ENCODE peak calls at places on chromosomes 13 and 19, in eight cellular contexts. A, H, X, D, E, O, M and F are unnamed samples.

GRCh38 chr19:17125052-17125727 is 49.6 kb downstream of the MYO9B start:
- DNase-seq in X (no peak), E (no peak), H (no peak), D (peak; percentile 34), M (no peak), A (peak; percentile 78), O (no peak), F (no peak)

GRCh38 chr19:16970821-16971220 is 55.8 kb downstream of the CPAMD8 start:
- DNase-seq in M (no peak), E (no peak), O (no peak), X (no peak), D (no peak), A (no peak), H (no peak), F (no peak)

GRCh38 chr19:1018393-1018792 is 2.5 kb downstream of the TMEM259 start:
- DNase-seq in H (no peak), D (no peak), X (no peak), E (no peak), A (no peak), M (no peak), O (no peak), F (no peak)

GRCh38 chr19:13022859-13023636 is 27.8 kb downstream of the NFIX start:
- DNase-seq in D (peak; percentile 95), E (peak; percentile 97), X (peak; percentile 86), A (no peak), M (peak; percentile 78), O (no peak), H (peak; percentile 80), F (peak; percentile 100)

GRCh38 chr19:6551607-6552450 is 21.0 kb downstream of the TNFSF9 start:
- DNase-seq in A (peak; percentile 36), E (no peak), D (no peak), H (no peak), X (no peak), M (peak; percentile 56), O (peak; percentile 72), F (no peak)

GRCh38 chr13:71828117-71828516 is 38.9 kb downstream of the DACH1 start:
- DNase-seq in D (no peak), H (no peak), E (no peak), M (no peak), A (no peak), O (peak; percentile 7), X (no peak), F (no peak)

GRCh38 chr19:34539396-34539795 is 57.8 kb downstream of the WTIP start:
- DNase-seq in H (no peak), E (no peak), A (no peak), O (no peak), X (no peak), M (no peak), D (no peak), F (peak; percentile 42)

GRCh38 chr13:40189426-40189825 is 477.0 kb downstream of the FOXO1 start:
- DNase-seq in H (no peak), E (no peak), D (no peak), M (no peak), A (no peak), X (no peak), O (no peak), F (no peak)

GRCh38 chr19:32580353-32580900 is 563 bp upstream of the PDCD5 start:
- DNase-seq in X (no peak), E (no peak), D (no peak), H (no peak), O (no peak), M (no peak), A (no peak), F (no peak)

GRCh38 chr13:106010836-106011235 is 524.6 kb downstream of the EFNB2 start:
- DNase-seq in D (no peak), E (no peak), M (no peak), X (no peak), H (no peak), A (no peak), O (no peak), F (no peak)

GRCh38 chr13:27053235-27053884 is 118.3 kb downstream of the USP12 start:
- DNase-seq in D (no peak), H (no peak), O (no peak), A (no peak), E (no peak), M (no peak), X (no peak), F (no peak)

GRCh38 chr19:51433092-51433491 is 15.7 kb upstream of the SIGLEC10 start:
- DNase-seq in H (no peak), X (no peak), D (no peak), A (no peak), E (no peak), O (no peak), M (no peak), F (no peak)

GRCh38 chr13:25085125-25085742 is 10.7 kb upstream of the PABPC3 start:
- DNase-seq in A (no peak), X (peak; percentile 50), E (no peak), H (peak; percentile 54), O (peak; percentile 71), D (peak; percentile 26), M (peak; percentile 69), F (no peak)

GRCh38 chr13:109500146-109500773 is 286.1 kb downstream of the IRS2 start:
- DNase-seq in O (peak; percentile 6), M (no peak), E (no peak), X (peak; percentile 41), A (no peak), H (no peak), D (peak; percentile 11), F (no peak)

GRCh38 chr13:38045278-38046048 is 175.9 kb upstream of the TRPC4 start:
- DNase-seq in M (peak; percentile 38), D (peak; percentile 33), O (peak; percentile 23), X (no peak), A (no peak), H (no peak), E (no peak), F (no peak)

GRCh38 chr13:104953588-104953987 is 1581.9 kb downstream of the EFNB2 start:
- DNase-seq in E (no peak), X (no peak), M (no peak), A (no peak), D (no peak), O (no peak), H (no peak), F (no peak)

GRCh38 chr13:103539265-103539664 is 473.0 kb upstream of the SLC10A2 start:
- DNase-seq in E (no peak), A (no peak), H (no peak), M (peak; percentile 21), D (no peak), O (peak; percentile 75), X (no peak), F (no peak)
- H3K27me3 ChIP-seq in E (no peaks in the 10 kb centered on the region), A (no peaks in the 10 kb centered on the region), H (no peaks in the 10 kb centered on the region), M (no peaks in the 10 kb centered on the region), D (no peaks in the 10 kb centered on the region), O (no peaks in the 10 kb centered on the region), X (no peaks in the 10 kb centered on the region), F (no peaks in the 10 kb centered on the region)

DNA sequence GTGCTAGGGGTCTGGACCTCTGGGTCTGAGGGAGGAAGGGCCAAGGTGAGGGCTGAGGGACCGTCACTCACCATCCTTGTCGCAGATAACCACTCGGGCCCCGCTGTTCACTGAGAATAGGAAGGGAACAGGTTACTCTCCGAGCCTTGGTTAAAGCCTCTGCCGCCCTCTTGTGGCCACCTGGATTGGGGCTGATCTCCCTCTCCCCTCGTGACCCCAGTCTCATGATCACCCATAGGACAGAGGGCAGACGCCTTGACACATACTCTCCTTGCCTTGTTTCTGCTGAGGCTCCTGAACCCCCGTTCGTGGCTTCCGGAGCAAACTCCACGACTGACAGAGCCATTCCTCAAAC is 580 bp downstream of the HSD17B14 start:
- DNase-seq in D (peak; percentile 71), A (peak; percentile 84), E (peak; percentile 98), H (peak; percentile 99), M (peak; percentile 96), X (peak; percentile 98), O (peak; percentile 94), F (peak; percentile 77)
- H3K4me3 ChIP-seq in D (peak overlapping the region; percentile 25), A (peak overlapping the region; percentile 53), E (peak overlapping the region; percentile 30), H (peak overlapping the region; percentile 7), M (peak overlapping the region; percentile 34), X (peak overlapping the region; percentile 62), O (peak overlapping the region; percentile 37), F (no peak overlapping the region)

DNA sequence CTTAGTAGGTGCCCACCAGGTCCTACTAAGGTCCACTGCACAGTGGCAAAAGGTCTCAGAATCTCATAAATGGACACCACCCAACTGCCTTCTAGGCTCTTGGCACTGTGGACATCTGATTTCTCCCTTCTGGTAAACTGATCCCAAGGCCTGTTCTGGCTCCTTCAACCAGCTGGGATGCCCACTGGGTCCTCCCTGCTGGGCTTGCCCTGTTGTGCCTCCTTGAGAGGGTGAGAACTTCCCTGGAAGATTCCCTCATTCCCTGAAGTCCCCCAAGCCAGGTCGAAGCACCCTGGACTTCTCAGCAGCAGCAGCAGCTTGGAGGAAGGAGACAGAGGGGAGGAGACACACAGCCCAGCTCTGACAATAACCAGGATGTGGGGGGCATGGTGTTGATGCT is 6.6 kb upstream of the ZNF492 start:
- DNase-seq in M (no peak), H (no peak), X (no peak), O (no peak), A (no peak), E (no peak), D (no peak), F (no peak)
- H3K27me3 ChIP-seq in M (no peaks in the 10 kb centered on the region), H (no peaks in the 10 kb centered on the region), X (peaks cover 3% of the 10 kb centered on the region), O (no peaks in the 10 kb centered on the region), A (no peaks in the 10 kb centered on the region), E (peaks cover 18% of the 10 kb centered on the region), D (no peaks in the 10 kb centered on the region), F (no peaks in the 10 kb centered on the region)

GRCh38 chr19:18437481-18438330 is at the start of gene ISYNA1:
- DNase-seq in M (peak; percentile 76), A (no peak), O (peak; percentile 75), H (no peak), D (peak; percentile 20), E (no peak), X (peak; percentile 85), F (no peak)

GRCh38 chr19:18439910-18440237 is 1.9 kb upstream of the ISYNA1 start:
- DNase-seq in A (no peak), D (no peak), H (no peak), X (no peak), M (no peak), E (no peak), O (no peak), F (no peak)

GRCh38 chr19:18436651-18437478 is 1.1 kb downstream of the ISYNA1 start:
- DNase-seq in O (peak; percentile 97), M (peak; percentile 92), D (peak; percentile 69), A (peak; percentile 60), X (peak; percentile 93), E (peak; percentile 88), H (peak; percentile 60), F (no peak)

GRCh38 chr19:18439025-18439909 is 1.3 kb upstream of the ISYNA1 start:
- DNase-seq in H (no peak), X (peak; percentile 94), D (peak; percentile 77), M (no peak), A (no peak), E (no peak), O (no peak), F (peak; percentile 65)

DNA sequence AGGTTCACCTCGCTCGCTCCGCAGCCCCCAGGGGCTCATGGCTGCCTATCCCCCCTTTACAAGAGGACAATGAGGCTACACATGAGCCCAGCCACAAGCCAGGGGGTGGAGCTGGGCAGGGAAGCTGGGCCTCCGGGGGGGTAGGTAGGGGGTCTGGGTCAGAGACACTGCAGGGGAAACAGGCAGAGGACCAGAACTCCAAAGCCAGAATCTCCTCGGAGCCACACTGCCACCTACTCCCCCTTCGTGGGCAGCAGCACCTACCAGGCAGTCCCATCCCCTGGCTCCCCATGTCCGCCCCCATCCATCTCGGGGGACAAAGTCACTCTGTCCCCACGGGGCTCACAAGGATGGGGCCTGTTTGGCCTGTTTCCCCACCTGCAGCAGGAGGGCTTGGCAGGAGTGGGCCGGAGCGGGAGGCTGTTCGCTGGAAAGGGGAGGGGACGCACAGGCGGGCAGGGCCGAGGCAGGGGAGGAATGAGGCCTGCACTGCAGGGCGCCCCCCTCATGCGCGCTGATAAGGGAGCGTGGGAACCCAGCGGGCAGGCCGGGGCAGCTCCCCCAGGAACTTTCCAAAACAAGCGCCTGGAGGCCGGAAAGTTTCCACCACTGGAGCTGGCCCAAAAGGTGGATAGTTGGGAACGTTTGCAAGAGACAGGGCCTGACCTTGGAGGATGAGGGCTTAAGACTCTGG is 545 bp upstream of the ISYNA1 start:
- DNase-seq in X (peak; percentile 82), D (no peak), O (peak; percentile 80), M (peak; percentile 75), H (no peak), E (no peak), A (no peak), F (no peak)
- H3K4me3 ChIP-seq in X (no peak overlapping the region), D (no peak overlapping the region), O (peak overlapping the region; percentile 55), M (peak overlapping the region; percentile 74), H (no peak overlapping the region), E (peak overlapping the region; percentile 42), A (no peak overlapping the region), F (no peak overlapping the region)